ENCODE peak calls at places on chromosomes 5 and 9, in ten cellular contexts. J is upper lobe of right lung; K is fibroblast of lung; E is ovary; I is breast epithelium; V is cardiac muscle cell; W is keratinocyte; U is CD8-positive, alpha-beta T cell; R is sigmoid colon; G is GM23338. Z is an unnamed sample. For H3K36me3 and H3K27me3, the result is how much of the 10 kb centered on the place peaks cover.

GRCh38 chr5:1855573-1855972 is 27.2 kb downstream of the IRX4 start:
- DNase-seq in V (no peak), K (no peak), R (no peak), G (no peak), U (no peak), E (no peak), J (no peak), W (no peak), I (no peak), Z (no peak)

GRCh38 chr9:120080781-120081180 is 499.2 kb downstream of the CDK5RAP2 start:
- DNase-seq in G (peak), K (no peak), V (no peak), R (no peak), U (no peak), I (no peak), E (no peak), J (no peak), W (no peak), Z (no peak)

GRCh38 chr5:163473613-163474243 is 13.3 kb downstream of the HMMR start:
- DNase-seq in U (no peak), E (no peak), R (no peak), V (no peak), G (no peak), I (no peak), K (peak), W (no peak), J (no peak), Z (no peak)

GRCh38 chr5:175609504-175609903 is 48.4 kb upstream of the HRH2 start:
- DNase-seq in R (no peak), E (no peak), J (no peak), U (no peak), K (no peak), G (no peak), V (no peak), I (no peak), W (no peak), Z (no peak)

GRCh38 chr9:105357937-105358336 is 89.9 kb upstream of the FSD1L start:
- DNase-seq in U (no peak), K (no peak), R (no peak), J (no peak), G (no peak), E (no peak), I (no peak), V (no peak), W (no peak), Z (no peak)

GRCh38 chr5:73637565-73637964 is 11.6 kb downstream of the ARHGEF28 start:
- DNase-seq in R (no peak), U (no peak), W (no peak), J (no peak), V (peak), E (no peak), K (no peak), I (no peak), G (no peak), Z (no peak)

GRCh38 chr5:32760091-32760509 is 49.0 kb downstream of the NPR3 start:
- DNase-seq in W (no peak), U (no peak), E (no peak), I (no peak), R (no peak), V (no peak), K (peak), G (peak), J (no peak), Z (no peak)

GRCh38 chr5:79109527-79110492 is 1.8 kb upstream of the BHMT start:
- DNase-seq in V (peak), U (no peak), K (no peak), J (no peak), E (no peak), G (peak), I (no peak), W (no peak), R (no peak), Z (peak)

GRCh38 chr9:18324928-18325327 is 149.0 kb upstream of the ADAMTSL1 start:
- DNase-seq in E (no peak), I (no peak), R (no peak), G (no peak), J (no peak), V (no peak), U (no peak), W (no peak), K (no peak), Z (no peak)

GRCh38 chr9:74951725-74952151 is 974 bp downstream of the C9orf40 start:
- DNase-seq in R (peak), V (peak), W (no peak), K (peak), U (peak), G (peak), E (peak), I (peak), J (peak), Z (peak)

GRCh38 chr5:147081256-147081872 is 153.5 kb upstream of the STK32A start:
- DNase-seq in W (no peak), R (peak), U (no peak), I (no peak), V (no peak), G (no peak), E (no peak), J (no peak), K (peak), Z (no peak)

GRCh38 chr9:15253197-15253596 is 53.8 kb downstream of the TTC39B start:
- DNase-seq in I (no peak), G (peak), E (no peak), W (no peak), U (no peak), J (no peak), K (peak), V (no peak), R (no peak), Z (no peak)

GRCh38 chr5:6397536-6398269 is 19.4 kb upstream of the MED10 start:
- DNase-seq in W (no peak), J (no peak), V (no peak), G (no peak), I (no peak), R (no peak), E (no peak), U (no peak), K (no peak), Z (no peak)

GRCh38 chr5:73818357-73818756 is 192.4 kb downstream of the ARHGEF28 start:
- DNase-seq in W (no peak), R (no peak), I (no peak), J (no peak), E (no peak), G (no peak), K (peak), U (no peak), V (no peak), Z (no peak)

GRCh38 chr9:68981825-68982224 is 32.1 kb downstream of the PRKACG start:
- DNase-seq in K (no peak), U (no peak), W (no peak), V (no peak), G (peak), R (no peak), J (no peak), I (no peak), E (no peak), Z (no peak)

GRCh38 chr9:14585730-14586473 is 107.3 kb downstream of the ZDHHC21 start:
- DNase-seq in E (no peak), J (no peak), R (no peak), G (no peak), K (no peak), U (no peak), V (no peak), I (no peak), W (no peak), Z (no peak)

GRCh38 chr9:34541540-34541939 is 18.8 kb upstream of the ENHO start:
- DNase-seq in G (no peak), K (no peak), U (no peak), W (no peak), J (peak), V (no peak), R (peak), I (no peak), E (no peak), Z (no peak)

GRCh38 chr5:79974896-79975295 is 16.2 kb downstream of the MTX3 start:
- DNase-seq in G (no peak), V (no peak), U (no peak), K (peak), J (no peak), R (no peak), E (no peak), I (no peak), W (no peak), Z (no peak)

GRCh38 chr5:43679214-43679613 is 76.2 kb downstream of the NNT start:
- DNase-seq in W (no peak), E (no peak), R (no peak), I (no peak), K (no peak), V (no peak), G (no peak), J (no peak), U (no peak), Z (no peak)

GRCh38 chr5:43674536-43674935 is 71.6 kb downstream of the NNT start:
- DNase-seq in J (no peak), K (peak), G (no peak), R (no peak), V (no peak), E (no peak), W (no peak), U (no peak), I (no peak), Z (no peak)

GRCh38 chr5:43676083-43676840 is 73.3 kb downstream of the NNT start:
- DNase-seq in I (no peak), E (no peak), J (no peak), U (no peak), K (peak), V (no peak), W (no peak), R (no peak), G (no peak), Z (no peak)

GRCh38 chr5:43675357-43675756 is 72.4 kb downstream of the NNT start:
- DNase-seq in I (no peak), G (no peak), J (no peak), U (no peak), V (no peak), K (no peak), W (no peak), R (no peak), E (no peak), Z (peak)

DNA sequence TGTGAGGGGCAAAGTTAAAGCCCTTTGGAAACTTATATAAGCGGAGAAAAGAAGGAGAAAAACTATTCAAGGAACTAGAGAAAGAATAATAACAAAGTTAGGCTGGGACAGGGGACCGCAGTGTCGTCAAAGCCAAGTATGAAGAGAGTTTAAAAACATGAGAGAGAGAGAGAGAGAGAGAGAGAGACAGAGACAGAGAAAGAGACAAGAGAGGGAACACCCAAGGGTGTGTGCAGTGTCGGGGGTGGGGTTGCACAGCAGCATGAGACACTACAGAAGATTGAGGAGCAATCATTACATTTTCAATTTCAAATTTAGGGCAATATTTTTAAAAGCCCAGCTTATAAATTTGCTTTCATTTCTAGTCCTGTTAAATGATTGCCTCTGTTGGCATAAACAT is 74.3 kb downstream of the NNT start:
- DNase-seq in E (no peak), J (no peak), I (no peak), K (no peak), G (no peak), U (no peak), V (no peak), W (no peak), R (no peak), Z (no peak)
- H3K36me3 ChIP-seq in E (under half), J (under half), I (under half), K (under half), G (under half), U (under half), V (under half), W (under half), R (under half), Z (under half)

GRCh38 chr5:141409598-141410306 is 1.9 kb downstream of the PCDHGB6 start:
- DNase-seq in U (no peak), R (peak), W (no peak), I (no peak), J (no peak), K (no peak), V (no peak), G (no peak), E (no peak), Z (no peak)

GRCh38 chr5:141413540-141414069 is 818 bp downstream of the PCDHGA10 start:
- DNase-seq in E (no peak), R (peak), J (no peak), V (no peak), U (no peak), G (no peak), W (no peak), I (no peak), K (no peak), Z (no peak)

GRCh38 chr5:141411575-141411974 is 1.2 kb upstream of the PCDHGA10 start:
- DNase-seq in G (no peak), W (no peak), V (no peak), R (no peak), E (no peak), J (no peak), U (no peak), I (no peak), K (no peak), Z (no peak)

DNA sequence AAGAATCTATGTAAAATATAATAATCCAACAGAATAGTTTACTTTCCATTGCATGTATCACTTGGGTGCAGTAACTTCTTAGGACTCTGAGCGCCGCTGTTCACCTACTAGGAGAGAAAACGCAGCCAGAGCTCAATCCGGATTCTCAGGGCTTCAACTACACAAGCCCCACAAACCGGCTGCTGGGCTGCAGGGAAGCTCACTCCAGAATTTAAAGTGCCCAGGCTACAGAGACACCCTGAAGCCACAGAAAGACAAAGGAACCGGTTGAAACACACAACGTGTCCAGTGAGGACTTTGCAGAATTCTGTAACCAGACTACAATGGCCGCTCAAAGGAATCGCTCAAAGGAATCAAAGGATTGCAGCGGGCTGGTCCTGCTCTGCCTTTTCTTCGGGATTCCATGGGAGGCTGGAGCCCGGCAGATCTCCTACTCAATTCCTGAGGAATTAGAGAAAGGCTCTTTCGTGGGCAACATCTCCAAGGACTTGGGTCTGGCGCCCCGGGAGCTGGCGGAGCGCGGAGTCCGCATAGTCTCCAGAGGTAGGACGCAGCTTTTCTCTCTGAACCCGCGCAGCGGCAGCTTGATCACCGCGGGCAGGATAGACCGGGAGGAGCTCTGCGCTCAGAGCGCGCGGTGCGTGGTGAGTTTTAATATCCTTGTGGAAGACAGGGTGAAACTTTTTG is at the start of gene PCDHGA10:
- DNase-seq in G (peak), E (no peak), W (no peak), J (no peak), V (peak), R (no peak), U (peak), K (peak), I (no peak), Z (no peak)
- TF ChIP-seq CTCF in G (peak), E (no peak), W (peak), J (peak), V (peak), R (no peak), U (peak), K (peak), I (peak), Z (peak)

GRCh38 chr9:137038916-137039315 is 7.0 kb upstream of the FUT7 start:
- DNase-seq in R (no peak), V (no peak), E (no peak), W (no peak), K (no peak), G (no peak), I (no peak), U (no peak), J (no peak), Z (no peak)

GRCh38 chr9:137042751-137043727 is 2.9 kb downstream of the NPDC1 start:
- DNase-seq in V (no peak), G (no peak), K (no peak), R (no peak), I (no peak), U (no peak), W (no peak), J (no peak), E (no peak), Z (no peak)

GRCh38 chr9:137039611-137040366 is 6.2 kb downstream of the NPDC1 start:
- DNase-seq in J (no peak), V (no peak), K (no peak), R (no peak), I (no peak), W (no peak), U (no peak), E (no peak), G (no peak), Z (no peak)

GRCh38 chr9:137040568-137040967 is 5.4 kb downstream of the NPDC1 start:
- DNase-seq in R (no peak), G (no peak), V (no peak), I (no peak), K (no peak), W (no peak), J (no peak), U (no peak), E (no peak), Z (no peak)

DNA sequence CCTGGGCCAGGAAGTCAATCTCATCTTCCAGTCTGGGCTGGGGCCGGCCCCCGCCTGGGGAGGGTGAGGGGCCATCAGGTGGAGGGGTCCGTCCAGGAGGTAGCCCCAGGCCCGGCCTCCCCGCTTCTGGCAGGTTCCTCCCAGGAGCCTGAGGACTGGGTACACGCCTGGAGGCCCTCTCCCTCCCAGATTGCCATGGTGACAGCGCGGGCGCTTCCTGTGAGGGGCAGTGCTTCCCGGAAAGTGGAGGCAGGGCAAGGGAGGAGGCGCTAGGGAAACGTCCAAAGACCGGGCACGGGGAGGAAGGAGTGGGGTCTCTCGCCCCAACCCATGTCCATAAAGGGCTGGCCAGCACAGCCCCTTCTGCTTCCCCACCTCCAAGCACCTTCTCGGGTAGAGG is 4.8 kb downstream of the NPDC1 start:
- DNase-seq in K (no peak), U (no peak), J (no peak), R (no peak), E (no peak), I (no peak), W (no peak), V (no peak), G (no peak), Z (no peak)
- H3K27me3 ChIP-seq in K (under half), U (under half), J (under half), R (under half), E (under half), I (under half), W (under half), V (under half), G (under half), Z (under half)

DNA sequence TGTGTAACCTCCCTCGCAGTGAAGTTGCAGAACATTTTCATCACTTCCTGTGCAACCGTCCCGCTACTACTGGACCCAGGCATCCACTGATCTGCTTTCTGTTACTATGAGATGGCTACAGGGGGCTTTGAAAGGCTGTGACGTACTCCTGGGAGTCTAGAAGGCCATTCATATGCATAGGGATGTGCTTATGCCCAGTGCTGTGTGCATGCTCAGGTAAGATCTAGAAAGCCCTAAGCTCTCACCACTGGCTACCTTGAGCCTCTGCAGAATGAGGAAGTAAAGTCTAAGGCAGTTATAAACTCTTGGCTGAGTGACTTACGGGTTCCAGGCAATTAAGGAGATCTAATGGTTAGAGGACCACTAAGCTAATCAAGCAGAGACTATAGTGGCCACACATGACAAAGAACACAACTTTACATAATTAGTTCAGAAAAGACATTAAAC is 11.8 kb downstream of the HNRNPAB start:
- DNase-seq in W (no peak), I (no peak), J (no peak), U (no peak), E (no peak), R (no peak), V (no peak), G (no peak), K (no peak), Z (no peak)
- H3K36me3 ChIP-seq in W (under half), I (under half), J (half or more), U (half or more), E (under half), R (under half), V (half or more), G (under half), K (under half), Z (under half)

Z was measured in body of pancreas.